ENCODE peak calls at places on chromosome 5, in six cellular contexts. B is kidney epithelial cell, V is coronary artery, X is NCI-H1105, E is fibroblast of pulmonary artery, N is LoVo. H is an unnamed sample.

GRCh38 chr5:57468481-57469165 is 14.0 kb downstream of the ACTBL2 start:
- DNase-seq in X (no peak), V (no peak), N (no peak), B (no peak), E (peak), H (no peak)

GRCh38 chr5:127290946-127291763 is 559 bp downstream of the MEGF10 start:
- DNase-seq in X (no peak), N (no peak), V (no peak), E (no peak), B (no peak), H (no peak)

GRCh38 chr5:132775439-132776076 is 1.5 kb downstream of the SEPTIN8 start:
- DNase-seq in V (no peak), X (no peak), N (no peak), B (peak), E (no peak), H (no peak)

GRCh38 chr5:77305921-77306320 is 95.4 kb downstream of the PDE8B start:
- DNase-seq in X (no peak), B (no peak), N (no peak), V (no peak), E (no peak), H (no peak)

GRCh38 chr5:54673523-54674225 is 156.1 kb downstream of the SNX18 start:
- DNase-seq in E (peak), X (no peak), N (no peak), B (no peak), V (no peak), H (no peak)

GRCh38 chr5:154997746-154998145 is 15.8 kb upstream of the KIF4B start:
- DNase-seq in B (no peak), E (peak), N (no peak), X (no peak), V (no peak), H (no peak)

GRCh38 chr5:60483046-60483445 is 216.9 kb downstream of the DEPDC1B start:
- DNase-seq in N (no peak), V (no peak), X (no peak), E (no peak), B (no peak), H (no peak)

GRCh38 chr5:35924122-35924949 is 14.1 kb downstream of the CAPSL start:
- DNase-seq in B (no peak), N (peak), X (no peak), V (no peak), E (peak), H (no peak)

GRCh38 chr5:125525356-125525755 is 778.9 kb upstream of the ZNF608 start:
- DNase-seq in B (no peak), N (no peak), V (no peak), X (no peak), E (peak), H (no peak)

GRCh38 chr5:71955718-71956117 is 151.6 kb upstream of the MAP1B start:
- DNase-seq in X (no peak), B (no peak), V (no peak), E (peak), N (peak), H (no peak)

GRCh38 chr5:58925627-58926545 is 343.0 kb downstream of the RAB3C start:
- DNase-seq in B (no peak), E (no peak), X (peak), V (no peak), N (no peak), H (no peak)

GRCh38 chr5:67964619-67965018 is 250.9 kb upstream of the PIK3R1 start:
- DNase-seq in N (no peak), X (no peak), V (no peak), E (no peak), B (no peak), H (no peak)

GRCh38 chr5:128632264-128632663 is 94.2 kb upstream of the FBN2 start:
- DNase-seq in V (no peak), X (no peak), B (no peak), E (peak), N (no peak), H (no peak)

GRCh38 chr5:72597456-72597948 is 90.3 kb upstream of the ZNF366 start:
- DNase-seq in E (peak), N (no peak), V (no peak), X (no peak), B (peak), H (no peak)

GRCh38 chr5:148398698-148399121 is 15.0 kb downstream of the FBXO38 start:
- DNase-seq in E (no peak), B (no peak), N (no peak), V (no peak), X (no peak), H (no peak)

GRCh38 chr5:113242481-113243348 is 192.1 kb downstream of the TSSK1B start:
- DNase-seq in B (no peak), N (no peak), X (no peak), V (no peak), E (no peak), H (no peak)

GRCh38 chr5:177124486-177124991 is 9.0 kb upstream of the NSD1 start:
- DNase-seq in V (no peak), X (no peak), E (no peak), N (no peak), B (no peak), H (no peak)

GRCh38 chr5:138360941-138361452 is 8.5 kb downstream of the KDM3B start:
- DNase-seq in N (no peak), V (no peak), B (no peak), X (no peak), E (no peak), H (no peak)

GRCh38 chr5:45279109-45279508 is 417.1 kb downstream of the HCN1 start:
- DNase-seq in B (no peak), N (no peak), X (no peak), V (no peak), E (no peak), H (no peak)

GRCh38 chr5:168086104-168086610 is 205.3 kb upstream of the WWC1 start:
- DNase-seq in V (no peak), B (peak), X (no peak), N (peak), E (no peak), H (no peak)

GRCh38 chr5:180135128-180135955 is 63.8 kb upstream of the RNF130 start:
- DNase-seq in E (peak), V (peak), B (peak), X (no peak), N (no peak), H (no peak)

GRCh38 chr5:33244441-33245150 is 196.2 kb upstream of the TARS1 start:
- DNase-seq in V (no peak), N (no peak), X (no peak), B (no peak), E (no peak), H (no peak)

GRCh38 chr5:61704289-61704688 is 372.2 kb downstream of the ZSWIM6 start:
- DNase-seq in E (no peak), B (no peak), V (no peak), N (no peak), X (no peak), H (no peak)

GRCh38 chr5:167906209-167906853 is 385.1 kb upstream of the WWC1 start:
- DNase-seq in E (no peak), X (no peak), N (no peak), B (no peak), V (no peak), H (no peak)

GRCh38 chr5:32810812-32811211 is 99.7 kb downstream of the NPR3 start:
- DNase-seq in E (peak), B (no peak), X (no peak), N (no peak), V (no peak), H (no peak)

GRCh38 chr5:82623094-82623514 is 344.9 kb upstream of the RPS23 start:
- DNase-seq in E (no peak), B (no peak), N (no peak), V (no peak), X (no peak), H (no peak)

GRCh38 chr5:52922384-52922783 is 66.8 kb upstream of the ITGA2 start:
- DNase-seq in N (peak), E (peak), B (peak), X (no peak), V (peak), H (no peak)

GRCh38 chr5:132023258-132024116 is 12.0 kb upstream of the ACSL6 start:
- DNase-seq in N (no peak), V (no peak), E (no peak), X (no peak), B (no peak), H (no peak)

GRCh38 chr5:9233035-9233434 is 312.8 kb downstream of the SEMA5A start:
- DNase-seq in N (no peak), V (no peak), E (no peak), B (no peak), X (no peak), H (no peak)

GRCh38 chr5:28927559-28928326 is 1889.4 kb upstream of the CDH9 start:
- DNase-seq in B (no peak), V (no peak), E (no peak), X (no peak), N (no peak), H (no peak)

GRCh38 chr5:179044765-179045164 is 15.4 kb upstream of the ZNF354C start:
- DNase-seq in V (no peak), X (no peak), E (no peak), B (no peak), N (no peak), H (no peak)

GRCh38 chr5:876398-877365 is 15.9 kb downstream of the BRD9 start:
- DNase-seq in V (no peak), B (no peak), E (no peak), X (no peak), N (no peak), H (no peak)

GRCh38 chr5:105392710-105393149 is 1830.1 kb upstream of the NUDT12 start:
- DNase-seq in N (no peak), X (no peak), E (no peak), B (no peak), V (no peak), H (no peak)